ENCODE peak calls at places on chromosome X, in five cellular contexts. K is SK-N-SH, E is mucosa of descending colon, I is sigmoid colon, O is aorta. G is an unnamed sample. For H3K9me3, the result is how much of the 10 kb centered on the place peaks cover.

GRCh38 chrX:134669378-134670098 is 11.3 kb upstream of the PLAC1 start:
- DNase-seq in E (no peak), I (peak), O (no peak), K (peak), G (no peak)

GRCh38 chrX:2538016-2538415 is 37.2 kb upstream of the DHRSX start:
- DNase-seq in O (no peak), K (no peak), I (no peak), E (no peak), G (no peak)

GRCh38 chrX:2451456-2452316 is 49.1 kb downstream of the DHRSX start:
- DNase-seq in I (no peak), K (no peak), O (no peak), E (no peak), G (no peak)

GRCh38 chrX:100980608-100981497 is 11.3 kb downstream of the ARL13A start:
- DNase-seq in I (no peak), K (no peak), O (peak), E (no peak), G (no peak)

GRCh38 chrX:48496660-48497059 is 12.1 kb upstream of the PORCN start:
- DNase-seq in E (no peak), K (no peak), O (peak), I (no peak), G (no peak)

GRCh38 chrX:153469811-153470410 is 465 bp downstream of the HAUS7 start:
- DNase-seq in K (peak), O (no peak), I (no peak), E (peak), G (no peak)

GRCh38 chrX:65697915-65698796 is 30.7 kb downstream of the MSN start:
- DNase-seq in E (peak), K (no peak), O (no peak), I (no peak), G (peak)

GRCh38 chrX:19991350-19991718 is 473 bp upstream of the BCLAF3 start:
- DNase-seq in O (no peak), K (no peak), I (no peak), E (no peak), G (no peak)

GRCh38 chrX:2703991-2704369 is 12.9 kb downstream of the CD99 start:
- DNase-seq in I (no peak), O (no peak), K (no peak), E (peak), G (peak)

GRCh38 chrX:110791206-110791605 is 4.4 kb downstream of the CHRDL1 start:
- DNase-seq in I (no peak), E (no peak), K (no peak), O (no peak), G (no peak)

GRCh38 chrX:155755706-155756337 is 125.3 kb upstream of the VAMP7 start:
- DNase-seq in K (no peak), E (no peak), O (no peak), I (no peak), G (no peak)

GRCh38 chrX:127259742-127260141 is 440.2 kb downstream of the PRR32 start:
- DNase-seq in E (no peak), O (no peak), I (no peak), K (no peak), G (no peak)

GRCh38 chrX:153937056-153937455 is 2.2 kb upstream of the NAA10 start:
- DNase-seq in O (no peak), K (no peak), E (no peak), I (no peak), G (no peak)

GRCh38 chrX:33840176-33840575 is 291.9 kb downstream of the FAM47A start:
- DNase-seq in I (no peak), E (no peak), K (no peak), O (no peak), G (no peak)

GRCh38 chrX:134935286-134935685 is 55.5 kb upstream of the SMIM10 start:
- DNase-seq in I (no peak), K (no peak), E (no peak), O (no peak), G (no peak)

GRCh38 chrX:150544222-150544787 is 24.1 kb upstream of the MTM1 start:
- DNase-seq in I (no peak), E (peak), O (no peak), K (no peak), G (peak)

GRCh38 chrX:123822965-123823364 is 36.9 kb upstream of the XIAP start:
- DNase-seq in E (no peak), K (no peak), O (no peak), I (no peak), G (no peak)

GRCh38 chrX:96611619-96612362 is 72.9 kb upstream of the DIAPH2 start:
- DNase-seq in K (peak), O (no peak), E (no peak), I (no peak), G (no peak)

GRCh38 chrX:110026099-110026844 is 23.4 kb downstream of the TMEM164 start:
- DNase-seq in E (peak), O (no peak), K (no peak), I (no peak), G (peak)

GRCh38 chrX:134502686-134503085 is 42.7 kb downstream of the HPRT1 start:
- DNase-seq in I (no peak), O (no peak), E (no peak), K (no peak), G (no peak)

GRCh38 chrX:28625223-28625622 is 38.0 kb downstream of the IL1RAPL1 start:
- DNase-seq in O (no peak), I (no peak), E (no peak), K (no peak), G (no peak)

GRCh38 chrX:53263597-53264094 is 17.7 kb downstream of the IQSEC2 start:
- DNase-seq in O (no peak), E (no peak), K (no peak), I (no peak), G (no peak)

GRCh38 chrX:74349387-74349786 is 45.4 kb downstream of the ZCCHC13 start:
- DNase-seq in K (no peak), I (no peak), O (no peak), E (no peak), G (no peak)

GRCh38 chrX:7316280-7316679 is 168.3 kb upstream of the PUDP start:
- DNase-seq in E (no peak), O (no peak), K (no peak), I (no peak), G (no peak)

GRCh38 chrX:148530464-148531077 is 30.2 kb downstream of the AFF2 start:
- DNase-seq in O (no peak), I (no peak), E (peak), K (no peak), G (no peak)

GRCh38 chrX:125340508-125340907 is 20.8 kb downstream of the TEX13C start:
- DNase-seq in K (no peak), I (no peak), O (no peak), E (no peak), G (no peak)

GRCh38 chrX:103155201-103155600 is 59.7 kb upstream of the BEX4 start:
- DNase-seq in K (no peak), I (no peak), O (no peak), E (no peak), G (no peak)

GRCh38 chrX:19291086-19291485 is 52.6 kb upstream of the PDHA1 start:
- DNase-seq in E (no peak), O (no peak), K (no peak), I (no peak), G (no peak)

GRCh38 chrX:25277574-25277973 is 261.8 kb upstream of the ARX start:
- DNase-seq in O (no peak), K (no peak), I (no peak), E (no peak), G (no peak)

GRCh38 chrX:65601530-65602281 is 65.7 kb upstream of the MSN start:
- DNase-seq in E (peak), O (peak), I (peak), K (no peak), G (peak)

GRCh38 chrX:21374994-21375794 is 976 bp downstream of the CNKSR2 start:
- DNase-seq in I (no peak), O (peak), K (peak), E (no peak), G (no peak)

GRCh38 chrX:110683925-110684324 is 111.7 kb downstream of the CHRDL1 start:
- DNase-seq in I (no peak), K (no peak), O (no peak), E (no peak), G (no peak)

DNA sequence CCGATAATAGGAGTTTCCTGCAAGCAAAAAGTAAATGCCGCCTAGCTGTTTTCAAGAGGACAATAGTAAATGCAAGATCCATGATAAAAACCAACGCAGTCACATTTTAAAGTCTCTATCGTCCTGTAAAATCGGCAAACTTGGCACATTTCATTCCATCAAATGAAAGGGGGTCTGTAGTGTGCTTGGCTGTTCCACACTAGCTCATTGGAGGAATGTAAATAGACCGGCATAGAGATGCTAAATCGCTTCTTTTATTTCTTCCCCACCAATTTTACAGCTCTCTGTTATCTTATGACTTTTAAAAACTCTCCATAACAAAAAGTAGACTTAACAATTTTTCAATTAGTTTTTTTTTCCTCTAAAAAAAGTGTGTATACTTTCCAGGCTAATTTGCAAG is 202.2 kb downstream of the NLGN4X start:
- DNase-seq in O (no peak), K (no peak), I (no peak), E (no peak), G (no peak)
- H3K4me3 ChIP-seq in O (no peak), K (no peak), I (no peak), E (no peak), G (no peak)

GRCh38 chrX:10117864-10118377 is 38.9 kb upstream of the CLCN4 start:
- DNase-seq in O (no peak), I (no peak), K (no peak), E (no peak), G (no peak)
- H3K9me3 ChIP-seq in O (under half), I (under half), K (under half), E (under half), G (under half)

GRCh38 chrX:106730385-106730784 is 3.9 kb downstream of the RNF128 start:
- DNase-seq in K (no peak), E (no peak), O (no peak), I (no peak), G (no peak)

GRCh38 chrX:106731590-106731989 is 5.1 kb downstream of the RNF128 start:
- DNase-seq in I (no peak), O (no peak), K (no peak), E (no peak), G (no peak)

GRCh38 chrX:106728337-106728736 is 1.8 kb downstream of the RNF128 start:
- DNase-seq in I (no peak), O (no peak), K (no peak), E (no peak), G (no peak)

GRCh38 chrX:106726485-106727437 is at the start of gene RNF128:
- DNase-seq in O (peak), K (peak), E (peak), I (no peak), G (peak)
- H3K4me3 ChIP-seq in O (no peak), K (peak), E (peak), I (peak), G (peak)

DNA sequence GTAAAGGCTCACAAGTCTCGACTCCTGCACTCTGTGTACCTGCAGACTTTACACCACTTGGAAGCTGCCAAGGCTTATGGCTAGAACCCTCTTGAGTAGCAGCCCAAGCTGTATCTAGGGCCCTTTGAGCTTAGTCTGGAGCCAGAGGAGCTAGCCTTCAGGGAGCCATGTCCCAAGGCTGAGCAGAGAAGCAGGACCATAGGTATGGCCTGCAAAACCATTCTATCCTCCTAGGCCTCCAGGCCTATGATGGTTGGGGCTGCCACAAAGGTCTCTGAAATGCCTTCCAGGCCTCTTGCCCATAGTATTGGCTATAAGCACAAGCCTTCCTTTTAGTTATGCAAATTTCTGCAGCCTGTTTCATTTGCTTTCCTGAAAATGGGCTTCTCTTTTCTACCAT is 380.7 kb upstream of the CPXCR1 start:
- DNase-seq in I (no peak), E (no peak), O (no peak), K (no peak), G (no peak)
- H3K9me3 ChIP-seq in I (under half), E (under half), O (under half), K (under half), G (under half)

GRCh38 chrX:68720851-68721250 is 73.4 kb downstream of the STARD8 start:
- DNase-seq in E (no peak), O (no peak), I (peak), K (no peak), G (no peak)
- H3K4me3 ChIP-seq in E (no peak), O (no peak), I (no peak), K (no peak), G (no peak)

DNA sequence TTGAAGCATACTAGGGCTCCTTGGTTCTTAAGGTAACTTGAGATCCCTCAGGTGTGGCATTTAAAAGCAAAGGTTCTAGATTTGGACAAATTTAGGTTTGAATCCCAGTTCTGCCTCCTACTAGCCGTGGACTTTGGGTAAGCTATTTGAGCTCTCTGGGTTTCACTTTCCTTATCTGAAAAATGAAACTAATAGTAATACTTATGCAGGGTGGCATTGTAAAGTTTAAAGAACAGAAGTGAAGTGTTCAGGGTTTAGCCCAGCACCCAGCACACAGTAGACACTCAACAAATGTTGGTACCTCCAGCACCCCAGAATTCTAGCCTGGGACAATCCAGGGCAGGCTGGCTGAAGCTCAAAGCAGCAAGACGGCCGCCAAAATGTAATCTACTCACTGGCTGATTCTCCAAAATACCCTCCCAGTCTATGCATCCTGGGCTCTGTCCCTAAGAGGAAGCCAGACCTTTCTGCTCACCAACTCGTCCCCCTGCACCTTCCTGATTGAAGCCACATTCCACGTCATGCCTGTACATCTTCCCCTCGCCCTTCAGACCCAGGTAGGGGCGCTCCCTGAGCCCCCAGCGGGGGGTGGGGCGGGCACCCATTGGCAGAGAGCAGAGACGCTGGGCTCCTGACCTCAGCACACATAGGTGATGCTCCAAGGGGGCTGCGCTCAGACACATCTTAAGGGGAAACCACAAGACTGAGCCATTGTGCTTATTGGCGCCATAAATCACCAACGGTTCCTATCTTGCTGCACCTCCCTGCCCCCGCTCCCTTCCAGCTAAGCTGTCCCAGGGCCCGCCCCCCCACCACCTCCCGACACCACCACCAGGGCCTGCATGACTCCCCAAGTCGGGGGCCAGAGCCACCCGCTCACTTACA is 160.6 kb downstream of the BCOR start:
- DNase-seq in E (no peak), I (no peak), O (no peak), K (no peak), G (no peak)
- H3K9me3 ChIP-seq in E (under half), I (under half), O (under half), K (under half), G (under half)

G was measured in colonic mucosa.